ENCODE peak calls at places on chromosomes 7 and 10, in four cellular contexts. T is NCI-H1436, G is IMR-90, M is NCI-H2081. Y is an unnamed sample.

GRCh38 chr10:92492748-92493240 is 81.1 kb downstream of the IDE start:
- DNase-seq in M (no peak), T (no peak), G (no peak), Y (no peak)

GRCh38 chr10:77637986-77638765 is 568 bp upstream of the KCNMA1 start:
- DNase-seq in T (no peak), M (peak; percentile 27), G (peak; percentile 53), Y (peak; percentile 48)

GRCh38 chr10:35352508-35352907 is 16.2 kb downstream of the CCNY start:
- DNase-seq in M (no peak), G (no peak), T (no peak), Y (no peak)

GRCh38 chr7:105261689-105262088 is 127.0 kb downstream of the SRPK2 start:
- DNase-seq in G (peak; percentile 35), T (no peak), M (no peak), Y (peak; percentile 32)

GRCh38 chr10:98361131-98361633 is 53.8 kb downstream of the PYROXD2 start:
- DNase-seq in G (peak; percentile 100), T (no peak), M (no peak), Y (peak; percentile 94)

GRCh38 chr10:71516890-71517289 is 120.2 kb downstream of the CDH23 start:
- DNase-seq in G (no peak), T (peak; percentile 18), M (no peak), Y (no peak)

GRCh38 chr7:100735730-100736129 is 2.3 kb downstream of the ZAN start:
- DNase-seq in T (no peak), M (no peak), G (no peak), Y (no peak)

GRCh38 chr10:10794776-10795175 is 222.9 kb upstream of the CELF2 start:
- DNase-seq in T (no peak), G (peak; percentile 83), M (no peak), Y (peak; percentile 91)

GRCh38 chr10:63042256-63042655 is 90.9 kb upstream of the NRBF2 start:
- DNase-seq in T (no peak), M (no peak), G (no peak), Y (no peak)

GRCh38 chr7:66356277-66356721 is 151.2 kb downstream of the TPST1 start:
- DNase-seq in M (no peak), G (peak; percentile 85), T (no peak), Y (no peak)

GRCh38 chr10:119283818-119284217 is 76.4 kb downstream of the GRK5 start:
- DNase-seq in T (no peak), M (no peak), G (no peak), Y (no peak)

GRCh38 chr10:79127151-79127961 is 58.6 kb downstream of the ZMIZ1 start:
- DNase-seq in T (no peak), G (peak; percentile 86), M (peak; percentile 32), Y (peak; percentile 65)

GRCh38 chr10:79059859-79060379 is 8.8 kb upstream of the ZMIZ1 start:
- DNase-seq in T (no peak), G (no peak), M (no peak), Y (no peak)